ENCODE peak calls at places on chromosomes 13 and 19, in nine cellular contexts. Y, L, J, Z, H, S, B, Q and V are unnamed samples.

GRCh38 chr13:91346848-91347211 is 657 bp upstream of the MIR17HG start:
- DNase-seq in Y (no peak), L (peak), J (no peak), Z (no peak), H (peak), S (no peak), B (no peak), Q (no peak), V (peak)

GRCh38 chr19:30144794-30145193 is 202.8 kb downstream of the URI1 start:
- DNase-seq in Y (no peak), L (no peak), J (no peak), Z (no peak), H (no peak), S (no peak), B (no peak), Q (no peak), V (no peak)

GRCh38 chr19:45821103-45821521 is 6.0 kb upstream of the RSPH6A start:
- DNase-seq in Y (no peak), L (no peak), J (no peak), Z (no peak), H (no peak), S (no peak), B (no peak), Q (no peak), V (peak)

GRCh38 chr13:49292742-49293498 is 45.2 kb downstream of the CDADC1 start:
- DNase-seq in Y (peak), L (no peak), J (peak), Z (no peak), H (no peak), S (peak), B (peak), Q (peak), V (peak)

GRCh38 chr13:20475927-20476691 is 49.5 kb downstream of the CRYL1 start:
- DNase-seq in Y (no peak), L (no peak), J (no peak), Z (no peak), H (peak), S (no peak), B (no peak), Q (peak), V (no peak)

GRCh38 chr13:110294146-110294545 is 12.8 kb downstream of the COL4A1 start:
- DNase-seq in Y (no peak), L (no peak), J (no peak), Z (no peak), H (no peak), S (no peak), B (no peak), Q (no peak), V (no peak)

GRCh38 chr13:79966039-79966438 is 374.9 kb downstream of the SPRY2 start:
- DNase-seq in Y (no peak), L (no peak), J (no peak), Z (no peak), H (no peak), S (no peak), B (no peak), Q (no peak), V (no peak)

GRCh38 chr13:52159159-52159982 is at the start of gene NEK3:
- DNase-seq in Y (no peak), L (no peak), J (peak), Z (peak), H (peak), S (no peak), B (peak), Q (peak), V (peak)

GRCh38 chr13:74129500-74130144 is 4.6 kb downstream of the KLF12 start:
- DNase-seq in Y (no peak), L (no peak), J (no peak), Z (no peak), H (peak), S (no peak), B (peak), Q (no peak), V (no peak)

GRCh38 chr19:4234142-4234861 is 5.0 kb downstream of the EBI3 start:
- DNase-seq in Y (no peak), L (no peak), J (no peak), Z (no peak), H (no peak), S (no peak), B (no peak), Q (no peak), V (peak)

GRCh38 chr13:52599853-52600603 is 42.2 kb upstream of the HNRNPA1L2 start:
- DNase-seq in Y (no peak), L (no peak), J (no peak), Z (no peak), H (no peak), S (no peak), B (peak), Q (no peak), V (no peak)

GRCh38 chr19:6677924-6678689 is 8.1 kb upstream of the TNFSF14 start:
- DNase-seq in Y (no peak), L (no peak), J (no peak), Z (no peak), H (peak), S (no peak), B (no peak), Q (no peak), V (no peak)

GRCh38 chr19:40932008-40932959 is 50.3 kb upstream of the CYP2A7 start:
- DNase-seq in Y (no peak), L (no peak), J (no peak), Z (no peak), H (no peak), S (no peak), B (no peak), Q (no peak), V (no peak)

GRCh38 chr13:53137777-53138176 is 109.2 kb downstream of the OLFM4 start:
- DNase-seq in Y (no peak), L (no peak), J (no peak), Z (no peak), H (no peak), S (no peak), B (no peak), Q (peak), V (no peak)

GRCh38 chr13:46150134-46150693 is 31.8 kb downstream of the LCP1 start:
- DNase-seq in Y (no peak), L (no peak), J (no peak), Z (no peak), H (no peak), S (no peak), B (no peak), Q (no peak), V (no peak)

GRCh38 chr19:1156305-1156801 is 17.7 kb downstream of the SBNO2 start:
- DNase-seq in Y (no peak), L (no peak), J (no peak), Z (no peak), H (no peak), S (no peak), B (no peak), Q (no peak), V (no peak)

GRCh38 chr19:40247178-40247577 is 20.7 kb upstream of the CCNP start:
- DNase-seq in Y (no peak), L (no peak), J (no peak), Z (no peak), H (no peak), S (no peak), B (no peak), Q (no peak), V (no peak)

GRCh38 chr19:16457195-16457953 is 14.4 kb downstream of the EPS15L1 start:
- DNase-seq in Y (peak), L (no peak), J (no peak), Z (no peak), H (no peak), S (peak), B (no peak), Q (peak), V (no peak)

GRCh38 chr13:59478908-59479307 is 684.8 kb downstream of the DIAPH3 start:
- DNase-seq in Y (no peak), L (no peak), J (peak), Z (no peak), H (no peak), S (no peak), B (no peak), Q (no peak), V (no peak)

GRCh38 chr19:40110570-40110969 is 19.8 kb upstream of the ZNF780A start:
- DNase-seq in Y (no peak), L (no peak), J (no peak), Z (no peak), H (no peak), S (no peak), B (no peak), Q (no peak), V (no peak)

GRCh38 chr13:51769455-51770127 is 34.4 kb downstream of the DHRS12 start:
- DNase-seq in Y (no peak), L (no peak), J (no peak), Z (no peak), H (no peak), S (no peak), B (no peak), Q (no peak), V (no peak)

GRCh38 chr19:14450168-14450874 is 17.2 kb downstream of the PKN1 start:
- DNase-seq in Y (peak), L (no peak), J (no peak), Z (no peak), H (peak), S (no peak), B (no peak), Q (no peak), V (no peak)

GRCh38 chr19:53463263-53463662 is 4.3 kb upstream of the ZNF813 start:
- DNase-seq in Y (no peak), L (no peak), J (no peak), Z (no peak), H (no peak), S (no peak), B (no peak), Q (no peak), V (peak)

GRCh38 chr13:30334663-30335386 is 27.5 kb upstream of the KATNAL1 start:
- DNase-seq in Y (peak), L (no peak), J (peak), Z (no peak), H (no peak), S (no peak), B (no peak), Q (no peak), V (peak)

GRCh38 chr19:14686411-14686810 is 3.4 kb upstream of the ZNF333 start:
- DNase-seq in Y (no peak), L (no peak), J (no peak), Z (no peak), H (no peak), S (no peak), B (peak), Q (no peak), V (no peak)

GRCh38 chr13:32409561-32410440 is 18.1 kb downstream of the N4BP2L1 start:
- DNase-seq in Y (peak), L (no peak), J (no peak), Z (no peak), H (no peak), S (no peak), B (peak), Q (no peak), V (peak)

GRCh38 chr13:41762796-41763195 is 198.1 kb downstream of the VWA8 start:
- DNase-seq in Y (no peak), L (no peak), J (no peak), Z (no peak), H (no peak), S (no peak), B (no peak), Q (no peak), V (no peak)

GRCh38 chr13:20332361-20333096 is 100.4 kb upstream of the GJB6 start:
- DNase-seq in Y (no peak), L (no peak), J (no peak), Z (no peak), H (no peak), S (no peak), B (no peak), Q (no peak), V (no peak)